ENCODE peak calls at places on chromosomes 7 and 10, in six cellular contexts. One of them, this sample, is unnamed.

GRCh38 chr7:2529161-2530075 is 9.8 kb downstream of the LFNG start:
- DNase-seq in activated CD8-positive, alpha-beta memory T cell treated with anti-CD3 and anti-CD28 coated beads, Interleukin-2, amount 50 U/mL, for 48 hours: peak; percentile 78
- DNase-seq in stimulated activated CD4-positive, alpha-beta T cell treated with anti-CD3 and anti-CD28 coated beads, Interleukin-2, amount 100 ng/mL, for 24 hours: peak; percentile 39
- DNase-seq in activated T-helper 1 cell treated with Interleukin-2 at 50 U/mL for 16 hours: no peak
- DNase-seq in left cardiac atrium: peak; percentile 75
- DNase-seq in NCI-H1417: peak; percentile 31
- DNase-seq in this sample: no peak

GRCh38 chr10:89342219-89342966 is 14.6 kb downstream of the IFIT3 start:
- DNase-seq in activated T-helper 1 cell treated with Interleukin-2 at 50 U/mL for 16 hours: no peak
- DNase-seq in NCI-H1417: no peak
- DNase-seq in activated CD8-positive, alpha-beta memory T cell treated with anti-CD3 and anti-CD28 coated beads, Interleukin-2, amount 50 U/mL, for 48 hours: no peak
- DNase-seq in left cardiac atrium: peak; percentile 71
- DNase-seq in stimulated activated CD4-positive, alpha-beta T cell treated with anti-CD3 and anti-CD28 coated beads, Interleukin-2, amount 100 ng/mL, for 24 hours: no peak
- DNase-seq in this sample: peak; percentile 74

GRCh38 chr7:87213801-87214200 is 5.7 kb downstream of the TMEM243 start:
- DNase-seq in NCI-H1417: no peak
- DNase-seq in stimulated activated CD4-positive, alpha-beta T cell treated with anti-CD3 and anti-CD28 coated beads, Interleukin-2, amount 100 ng/mL, for 24 hours: no peak
- DNase-seq in left cardiac atrium: no peak
- DNase-seq in activated T-helper 1 cell treated with Interleukin-2 at 50 U/mL for 16 hours: no peak
- DNase-seq in activated CD8-positive, alpha-beta memory T cell treated with anti-CD3 and anti-CD28 coated beads, Interleukin-2, amount 50 U/mL, for 48 hours: no peak
- DNase-seq in this sample: no peak

GRCh38 chr10:11934262-11934661 is 108.3 kb downstream of the UPF2 start:
- DNase-seq in activated T-helper 1 cell treated with Interleukin-2 at 50 U/mL for 16 hours: no peak
- DNase-seq in stimulated activated CD4-positive, alpha-beta T cell treated with anti-CD3 and anti-CD28 coated beads, Interleukin-2, amount 100 ng/mL, for 24 hours: no peak
- DNase-seq in activated CD8-positive, alpha-beta memory T cell treated with anti-CD3 and anti-CD28 coated beads, Interleukin-2, amount 50 U/mL, for 48 hours: no peak
- DNase-seq in left cardiac atrium: peak; percentile 25
- DNase-seq in NCI-H1417: no peak
- DNase-seq in this sample: no peak

GRCh38 chr7:68429376-68430117 is 1168.7 kb upstream of the AUTS2 start:
- DNase-seq in activated CD8-positive, alpha-beta memory T cell treated with anti-CD3 and anti-CD28 coated beads, Interleukin-2, amount 50 U/mL, for 48 hours: no peak
- DNase-seq in left cardiac atrium: no peak
- DNase-seq in activated T-helper 1 cell treated with Interleukin-2 at 50 U/mL for 16 hours: no peak
- DNase-seq in NCI-H1417: no peak
- DNase-seq in stimulated activated CD4-positive, alpha-beta T cell treated with anti-CD3 and anti-CD28 coated beads, Interleukin-2, amount 100 ng/mL, for 24 hours: no peak
- DNase-seq in this sample: no peak

GRCh38 chr7:24346129-24346528 is 62.1 kb downstream of the NPY start:
- DNase-seq in NCI-H1417: no peak
- DNase-seq in activated CD8-positive, alpha-beta memory T cell treated with anti-CD3 and anti-CD28 coated beads, Interleukin-2, amount 50 U/mL, for 48 hours: no peak
- DNase-seq in activated T-helper 1 cell treated with Interleukin-2 at 50 U/mL for 16 hours: no peak
- DNase-seq in left cardiac atrium: no peak
- DNase-seq in stimulated activated CD4-positive, alpha-beta T cell treated with anti-CD3 and anti-CD28 coated beads, Interleukin-2, amount 100 ng/mL, for 24 hours: no peak
- DNase-seq in this sample: no peak

GRCh38 chr10:89531359-89531758 is 4.0 kb downstream of the SLC16A12 start:
- DNase-seq in left cardiac atrium: no peak
- DNase-seq in NCI-H1417: no peak
- DNase-seq in activated CD8-positive, alpha-beta memory T cell treated with anti-CD3 and anti-CD28 coated beads, Interleukin-2, amount 50 U/mL, for 48 hours: no peak
- DNase-seq in stimulated activated CD4-positive, alpha-beta T cell treated with anti-CD3 and anti-CD28 coated beads, Interleukin-2, amount 100 ng/mL, for 24 hours: no peak
- DNase-seq in activated T-helper 1 cell treated with Interleukin-2 at 50 U/mL for 16 hours: no peak
- DNase-seq in this sample: no peak

GRCh38 chr10:4181075-4181474 is 396.1 kb upstream of the KLF6 start:
- DNase-seq in activated T-helper 1 cell treated with Interleukin-2 at 50 U/mL for 16 hours: no peak
- DNase-seq in stimulated activated CD4-positive, alpha-beta T cell treated with anti-CD3 and anti-CD28 coated beads, Interleukin-2, amount 100 ng/mL, for 24 hours: no peak
- DNase-seq in activated CD8-positive, alpha-beta memory T cell treated with anti-CD3 and anti-CD28 coated beads, Interleukin-2, amount 50 U/mL, for 48 hours: no peak
- DNase-seq in left cardiac atrium: no peak
- DNase-seq in NCI-H1417: no peak
- DNase-seq in this sample: no peak

GRCh38 chr7:150923191-150923590 is 54.9 kb downstream of the KCNH2 start:
- DNase-seq in left cardiac atrium: no peak
- DNase-seq in NCI-H1417: peak; percentile 37
- DNase-seq in activated T-helper 1 cell treated with Interleukin-2 at 50 U/mL for 16 hours: no peak
- DNase-seq in activated CD8-positive, alpha-beta memory T cell treated with anti-CD3 and anti-CD28 coated beads, Interleukin-2, amount 50 U/mL, for 48 hours: no peak
- DNase-seq in stimulated activated CD4-positive, alpha-beta T cell treated with anti-CD3 and anti-CD28 coated beads, Interleukin-2, amount 100 ng/mL, for 24 hours: no peak
- DNase-seq in this sample: no peak

GRCh38 chr7:47370461-47371042 is 211.4 kb downstream of the TNS3 start:
- DNase-seq in NCI-H1417: no peak
- DNase-seq in stimulated activated CD4-positive, alpha-beta T cell treated with anti-CD3 and anti-CD28 coated beads, Interleukin-2, amount 100 ng/mL, for 24 hours: no peak
- DNase-seq in activated CD8-positive, alpha-beta memory T cell treated with anti-CD3 and anti-CD28 coated beads, Interleukin-2, amount 50 U/mL, for 48 hours: no peak
- DNase-seq in left cardiac atrium: no peak
- DNase-seq in activated T-helper 1 cell treated with Interleukin-2 at 50 U/mL for 16 hours: no peak
- DNase-seq in this sample: no peak